ENCODE peak calls at places on chromosome 1, in ten cellular contexts. I is stimulated activated CD8-positive, alpha-beta memory T cell treated with anti-CD3 and anti-CD28 coated beads, Interleukin-7, amount 100 ng/mL, for 1 hour; Z is neuronal stem cell; M is RWPE1; F is stimulated activated CD4-positive, alpha-beta T cell treated with anti-CD3 and anti-CD28 coated beads, Interleukin-2, amount 100 ng/mL, for 48 hours; G is CD4-positive, alpha-beta memory T cell; X is T follicular helper cell; S is endothelial cell of umbilical vein; P is spleen; N is NCI-H748 treated with DMSO at 0.1 percent for 48 hours. W is an unnamed sample.

GRCh38 chr1:51237714-51238403 is 1.8 kb downstream of the RNF11 start:
- DNase-seq in I (no peak), Z (peak; percentile 23), M (no peak), F (no peak), G (no peak), X (no peak), S (peak; percentile 58), P (no peak), N (peak; percentile 23), W (no peak)

GRCh38 chr1:20551945-20552727 is at the start of gene FAM43B:
- DNase-seq in I (no peak), Z (peak; percentile 80), M (no peak), F (no peak), G (no peak), X (no peak), S (peak; percentile 16), P (no peak), N (no peak), W (peak; percentile 49)

GRCh38 chr1:7346070-7346596 is 425.0 kb upstream of the VAMP3 start:
- DNase-seq in I (no peak), Z (no peak), M (no peak), F (no peak), G (no peak), X (no peak), S (no peak), P (no peak), N (no peak), W (no peak)

GRCh38 chr1:8536521-8536920 is 218.6 kb downstream of the SLC45A1 start:
- DNase-seq in I (no peak), Z (no peak), M (no peak), F (no peak), G (no peak), X (no peak), S (no peak), P (no peak), N (no peak), W (no peak)

GRCh38 chr1:168362991-168363390 is 82.3 kb downstream of the TBX19 start:
- DNase-seq in I (no peak), Z (no peak), M (no peak), F (no peak), G (peak; percentile 77), X (peak; percentile 11), S (no peak), P (no peak), N (no peak), W (no peak)

GRCh38 chr1:10556430-10557005 is 81.8 kb downstream of the PEX14 start:
- DNase-seq in I (no peak), Z (no peak), M (no peak), F (no peak), G (no peak), X (no peak), S (no peak), P (no peak), N (no peak), W (no peak)

GRCh38 chr1:89876463-89876862 is 55.6 kb downstream of the LRRC8D start:
- DNase-seq in I (no peak), Z (no peak), M (no peak), F (no peak), G (no peak), X (no peak), S (no peak), P (no peak), N (no peak), W (no peak)

GRCh38 chr1:90344963-90345730 is 350.2 kb downstream of the ZNF326 start:
- DNase-seq in I (no peak), Z (no peak), M (no peak), F (no peak), G (no peak), X (no peak), S (no peak), P (no peak), N (no peak), W (no peak)

GRCh38 chr1:69707103-69707502 is 139.4 kb downstream of the LRRC7 start:
- DNase-seq in I (no peak), Z (no peak), M (no peak), F (no peak), G (no peak), X (no peak), S (no peak), P (no peak), N (no peak), W (no peak)

GRCh38 chr1:202046748-202047708 is 36.6 kb downstream of the ELF3 start:
- DNase-seq in I (no peak), Z (no peak), M (peak; percentile 63), F (no peak), G (no peak), X (no peak), S (no peak), P (no peak), N (no peak), W (no peak)